ENCODE peak calls at places on chromosomes 12 and 14, in six cellular contexts. One of them, this sample, is unnamed.

GRCh38 chr12:116087399-116087798 is 190.1 kb downstream of the MED13L start:
- DNase-seq in right cardiac atrium: no peak
- DNase-seq in K562: no peak
- DNase-seq in Panc1: no peak
- DNase-seq in CD8-positive, alpha-beta memory T cell: no peak
- DNase-seq in upper lobe of right lung: no peak
- DNase-seq in this sample: no peak

GRCh38 chr14:104355101-104355691 is 216.8 kb downstream of the KIF26A start:
- DNase-seq in CD8-positive, alpha-beta memory T cell: peak
- DNase-seq in Panc1: no peak
- DNase-seq in right cardiac atrium: no peak
- DNase-seq in upper lobe of right lung: peak
- DNase-seq in K562: peak
- DNase-seq in this sample: no peak

GRCh38 chr12:32217354-32218310 is 111.0 kb downstream of the BICD1 start:
- DNase-seq in CD8-positive, alpha-beta memory T cell: no peak
- DNase-seq in K562: no peak
- DNase-seq in upper lobe of right lung: peak
- DNase-seq in right cardiac atrium: no peak
- DNase-seq in Panc1: no peak
- DNase-seq in this sample: peak

GRCh38 chr12:6961278-6961694 is 9.2 kb downstream of the PHB2 start:
- DNase-seq in K562: peak
- DNase-seq in Panc1: no peak
- DNase-seq in right cardiac atrium: peak
- DNase-seq in upper lobe of right lung: peak
- DNase-seq in CD8-positive, alpha-beta memory T cell: peak
- DNase-seq in this sample: peak

GRCh38 chr12:25962932-25963525 is 4.5 kb downstream of the RASSF8 start:
- DNase-seq in Panc1: no peak
- DNase-seq in upper lobe of right lung: no peak
- DNase-seq in CD8-positive, alpha-beta memory T cell: no peak
- DNase-seq in K562: no peak
- DNase-seq in right cardiac atrium: peak
- DNase-seq in this sample: no peak

GRCh38 chr12:95582230-95583058 is 31.2 kb upstream of the USP44 start:
- DNase-seq in K562: no peak
- DNase-seq in CD8-positive, alpha-beta memory T cell: no peak
- DNase-seq in right cardiac atrium: no peak
- DNase-seq in upper lobe of right lung: no peak
- DNase-seq in Panc1: no peak
- DNase-seq in this sample: no peak

GRCh38 chr14:33679025-33679424 is 271.8 kb downstream of the EGLN3 start:
- DNase-seq in CD8-positive, alpha-beta memory T cell: no peak
- DNase-seq in K562: no peak
- DNase-seq in Panc1: no peak
- DNase-seq in upper lobe of right lung: no peak
- DNase-seq in right cardiac atrium: no peak
- DNase-seq in this sample: no peak

GRCh38 chr12:128573907-128574306 is 249.9 kb downstream of the SLC15A4 start:
- DNase-seq in upper lobe of right lung: no peak
- DNase-seq in right cardiac atrium: no peak
- DNase-seq in K562: no peak
- DNase-seq in CD8-positive, alpha-beta memory T cell: no peak
- DNase-seq in Panc1: no peak
- DNase-seq in this sample: no peak

GRCh38 chr12:54126696-54127537 is 61.9 kb downstream of the SMUG1 start:
- DNase-seq in CD8-positive, alpha-beta memory T cell: no peak
- DNase-seq in right cardiac atrium: peak
- DNase-seq in upper lobe of right lung: no peak
- DNase-seq in K562: no peak
- DNase-seq in Panc1: no peak
- DNase-seq in this sample: peak

GRCh38 chr14:75568791-75569190 is 9.6 kb upstream of the FLVCR2 start:
- DNase-seq in CD8-positive, alpha-beta memory T cell: no peak
- DNase-seq in upper lobe of right lung: no peak
- DNase-seq in right cardiac atrium: no peak
- DNase-seq in K562: no peak
- DNase-seq in Panc1: no peak
- DNase-seq in this sample: no peak

GRCh38 chr12:124705545-124706138 is 138.2 kb upstream of the NCOR2 start:
- DNase-seq in CD8-positive, alpha-beta memory T cell: no peak
- DNase-seq in Panc1: no peak
- DNase-seq in K562: no peak
- DNase-seq in right cardiac atrium: no peak
- DNase-seq in upper lobe of right lung: no peak
- DNase-seq in this sample: no peak

GRCh38 chr14:24364841-24365240 is 3.1 kb upstream of the NFATC4 start:
- DNase-seq in Panc1: no peak
- DNase-seq in right cardiac atrium: no peak
- DNase-seq in CD8-positive, alpha-beta memory T cell: no peak
- DNase-seq in upper lobe of right lung: no peak
- DNase-seq in K562: no peak
- DNase-seq in this sample: no peak

GRCh38 chr14:63367742-63368364 is 49.1 kb upstream of the GPHB5 start:
- DNase-seq in K562: no peak
- DNase-seq in Panc1: no peak
- DNase-seq in CD8-positive, alpha-beta memory T cell: no peak
- DNase-seq in upper lobe of right lung: no peak
- DNase-seq in right cardiac atrium: no peak
- DNase-seq in this sample: no peak

GRCh38 chr12:80778005-80778541 is 61.4 kb downstream of the MYF5 start:
- DNase-seq in right cardiac atrium: peak
- DNase-seq in CD8-positive, alpha-beta memory T cell: no peak
- DNase-seq in upper lobe of right lung: no peak
- DNase-seq in K562: no peak
- DNase-seq in Panc1: no peak
- DNase-seq in this sample: no peak

GRCh38 chr14:26925876-26926584 is 328.2 kb upstream of the NOVA1 start:
- DNase-seq in right cardiac atrium: no peak
- DNase-seq in Panc1: no peak
- DNase-seq in K562: no peak
- DNase-seq in upper lobe of right lung: peak
- DNase-seq in CD8-positive, alpha-beta memory T cell: no peak
- DNase-seq in this sample: peak

GRCh38 chr12:62686938-62687337 is 220.3 kb downstream of the MON2 start:
- DNase-seq in right cardiac atrium: no peak
- DNase-seq in K562: no peak
- DNase-seq in Panc1: no peak
- DNase-seq in CD8-positive, alpha-beta memory T cell: no peak
- DNase-seq in upper lobe of right lung: no peak
- DNase-seq in this sample: no peak

GRCh38 chr12:52007158-52007921 is 594 bp downstream of the TAMALIN start:
- DNase-seq in K562: no peak
- DNase-seq in right cardiac atrium: peak
- DNase-seq in Panc1: no peak
- DNase-seq in CD8-positive, alpha-beta memory T cell: peak
- DNase-seq in upper lobe of right lung: no peak
- DNase-seq in this sample: peak

GRCh38 chr12:111024205-111024794 is 103.9 kb upstream of the MYL2 start:
- DNase-seq in right cardiac atrium: peak
- DNase-seq in Panc1: no peak
- DNase-seq in upper lobe of right lung: peak
- DNase-seq in CD8-positive, alpha-beta memory T cell: peak
- DNase-seq in K562: peak
- DNase-seq in this sample: peak

GRCh38 chr12:127035011-127035879 is 1231.7 kb upstream of the TMEM132C start:
- DNase-seq in right cardiac atrium: no peak
- DNase-seq in upper lobe of right lung: no peak
- DNase-seq in Panc1: no peak
- DNase-seq in K562: no peak
- DNase-seq in CD8-positive, alpha-beta memory T cell: no peak
- DNase-seq in this sample: no peak

GRCh38 chr12:80056845-80057244 is 42.5 kb upstream of the OTOGL start:
- DNase-seq in K562: no peak
- DNase-seq in upper lobe of right lung: no peak
- DNase-seq in right cardiac atrium: no peak
- DNase-seq in Panc1: no peak
- DNase-seq in CD8-positive, alpha-beta memory T cell: no peak
- DNase-seq in this sample: no peak

GRCh38 chr14:59688224-59689170 is 111.9 kb upstream of the CCDC175 start:
- DNase-seq in K562: peak
- DNase-seq in CD8-positive, alpha-beta memory T cell: no peak
- DNase-seq in upper lobe of right lung: no peak
- DNase-seq in Panc1: peak
- DNase-seq in right cardiac atrium: peak
- DNase-seq in this sample: no peak

GRCh38 chr12:98253207-98253606 is 262.2 kb upstream of the TMPO start:
- DNase-seq in CD8-positive, alpha-beta memory T cell: no peak
- DNase-seq in K562: no peak
- DNase-seq in right cardiac atrium: no peak
- DNase-seq in Panc1: no peak
- DNase-seq in upper lobe of right lung: no peak
- DNase-seq in this sample: no peak

GRCh38 chr14:61543946-61544345 is 151.4 kb upstream of the HIF1A start:
- DNase-seq in right cardiac atrium: no peak
- DNase-seq in upper lobe of right lung: no peak
- DNase-seq in K562: no peak
- DNase-seq in Panc1: no peak
- DNase-seq in CD8-positive, alpha-beta memory T cell: no peak
- DNase-seq in this sample: no peak

GRCh38 chr14:28952707-28953106 is 186.1 kb downstream of the FOXG1 start:
- DNase-seq in K562: no peak
- DNase-seq in Panc1: no peak
- DNase-seq in upper lobe of right lung: no peak
- DNase-seq in CD8-positive, alpha-beta memory T cell: no peak
- DNase-seq in right cardiac atrium: no peak
- DNase-seq in this sample: no peak

GRCh38 chr14:89337161-89337560 is 79.9 kb downstream of the FOXN3 start:
- DNase-seq in K562: no peak
- DNase-seq in upper lobe of right lung: no peak
- DNase-seq in CD8-positive, alpha-beta memory T cell: no peak
- DNase-seq in right cardiac atrium: no peak
- DNase-seq in Panc1: no peak
- DNase-seq in this sample: no peak

GRCh38 chr12:26831959-26832816 is 806 bp downstream of the ITPR2 start:
- DNase-seq in K562: peak
- DNase-seq in CD8-positive, alpha-beta memory T cell: peak
- DNase-seq in right cardiac atrium: peak
- DNase-seq in Panc1: peak
- DNase-seq in upper lobe of right lung: peak
- DNase-seq in this sample: peak

GRCh38 chr12:103540319-103540718 is 44.6 kb upstream of the C12orf42 start:
- DNase-seq in Panc1: no peak
- DNase-seq in right cardiac atrium: no peak
- DNase-seq in upper lobe of right lung: no peak
- DNase-seq in K562: no peak
- DNase-seq in CD8-positive, alpha-beta memory T cell: no peak
- DNase-seq in this sample: no peak

GRCh38 chr14:96122496-96122895 is 82.1 kb upstream of the BDKRB2 start:
- DNase-seq in upper lobe of right lung: no peak
- DNase-seq in K562: no peak
- DNase-seq in right cardiac atrium: no peak
- DNase-seq in Panc1: no peak
- DNase-seq in CD8-positive, alpha-beta memory T cell: no peak
- DNase-seq in this sample: no peak
- H3K27ac ChIP-seq in upper lobe of right lung: no peak
- H3K27ac ChIP-seq in K562: no peak
- H3K27ac ChIP-seq in right cardiac atrium: no peak
- H3K27ac ChIP-seq in Panc1: no peak
- H3K27ac ChIP-seq in CD8-positive, alpha-beta memory T cell: no peak
- H3K27ac ChIP-seq in this sample: no peak

DNA sequence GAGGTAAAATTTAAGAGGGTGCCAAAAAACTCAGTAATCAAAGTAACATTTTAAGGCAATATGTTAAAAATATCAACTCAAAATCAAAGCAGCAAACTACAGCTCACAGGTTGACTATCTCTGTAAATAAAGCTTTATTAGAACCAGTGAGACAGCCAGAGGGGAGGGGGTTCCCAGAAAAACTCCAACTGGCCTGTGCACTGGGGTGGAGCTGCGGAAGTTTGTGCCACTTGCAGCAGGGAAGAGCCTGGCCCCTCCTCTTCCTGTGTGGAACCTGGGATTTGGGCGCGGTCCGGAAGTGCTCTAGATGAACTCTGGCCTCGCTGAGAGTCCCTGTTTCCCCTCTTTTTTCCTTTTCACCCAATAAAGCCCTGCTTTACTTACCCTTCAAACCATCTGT is 8.1 kb downstream of the STON2 start:
- DNase-seq in CD8-positive, alpha-beta memory T cell: no peak
- DNase-seq in Panc1: no peak
- DNase-seq in K562: no peak
- DNase-seq in upper lobe of right lung: no peak
- DNase-seq in right cardiac atrium: no peak
- DNase-seq in this sample: no peak
- H3K27ac ChIP-seq in CD8-positive, alpha-beta memory T cell: no peak
- H3K27ac ChIP-seq in Panc1: no peak
- H3K27ac ChIP-seq in K562: no peak
- H3K27ac ChIP-seq in upper lobe of right lung: no peak
- H3K27ac ChIP-seq in right cardiac atrium: no peak
- H3K27ac ChIP-seq in this sample: no peak

GRCh38 chr14:51024377-51024776 is 70.5 kb downstream of the TRIM9 start:
- DNase-seq in upper lobe of right lung: no peak
- DNase-seq in right cardiac atrium: no peak
- DNase-seq in CD8-positive, alpha-beta memory T cell: no peak
- DNase-seq in Panc1: no peak
- DNase-seq in K562: no peak
- DNase-seq in this sample: no peak

GRCh38 chr14:51022769-51023168 is 72.1 kb downstream of the TRIM9 start:
- DNase-seq in right cardiac atrium: no peak
- DNase-seq in Panc1: no peak
- DNase-seq in upper lobe of right lung: no peak
- DNase-seq in CD8-positive, alpha-beta memory T cell: no peak
- DNase-seq in K562: no peak
- DNase-seq in this sample: no peak

GRCh38 chr14:51020024-51020710 is 74.7 kb downstream of the TRIM9 start:
- DNase-seq in K562: no peak
- DNase-seq in upper lobe of right lung: no peak
- DNase-seq in right cardiac atrium: no peak
- DNase-seq in Panc1: no peak
- DNase-seq in CD8-positive, alpha-beta memory T cell: no peak
- DNase-seq in this sample: no peak

GRCh38 chr14:51019089-51019488 is 74.8 kb upstream of the PYGL start:
- DNase-seq in Panc1: no peak
- DNase-seq in K562: no peak
- DNase-seq in CD8-positive, alpha-beta memory T cell: no peak
- DNase-seq in right cardiac atrium: no peak
- DNase-seq in upper lobe of right lung: no peak
- DNase-seq in this sample: no peak

GRCh38 chr14:51023964-51024363 is 70.9 kb downstream of the TRIM9 start:
- DNase-seq in right cardiac atrium: no peak
- DNase-seq in CD8-positive, alpha-beta memory T cell: no peak
- DNase-seq in Panc1: no peak
- DNase-seq in K562: no peak
- DNase-seq in upper lobe of right lung: no peak
- DNase-seq in this sample: no peak
- H3K27ac ChIP-seq in right cardiac atrium: no peak
- H3K27ac ChIP-seq in CD8-positive, alpha-beta memory T cell: no peak
- H3K27ac ChIP-seq in Panc1: no peak
- H3K27ac ChIP-seq in K562: no peak
- H3K27ac ChIP-seq in upper lobe of right lung: no peak
- H3K27ac ChIP-seq in this sample: no peak

DNA sequence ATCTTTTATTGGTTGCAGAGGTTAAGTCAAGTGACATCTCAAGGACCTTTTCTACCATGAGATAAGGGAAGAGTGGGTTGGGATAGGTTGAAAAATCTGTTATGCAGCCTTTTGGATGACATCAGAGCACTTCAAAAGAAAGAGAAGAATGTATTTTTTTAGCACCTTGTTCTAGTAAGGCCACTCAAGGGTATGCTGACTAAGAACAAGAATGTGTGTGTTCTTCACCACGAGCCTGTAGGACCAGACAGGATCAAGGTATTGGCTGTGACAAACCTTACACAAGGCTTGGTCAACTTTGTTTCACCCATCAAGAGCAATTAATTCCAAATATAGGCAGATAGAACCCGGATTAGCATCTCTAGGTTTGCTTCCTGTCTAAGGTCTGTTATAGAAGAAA is 142.5 kb downstream of the SAMD4A start:
- DNase-seq in upper lobe of right lung: no peak
- DNase-seq in K562: no peak
- DNase-seq in CD8-positive, alpha-beta memory T cell: no peak
- DNase-seq in Panc1: no peak
- DNase-seq in right cardiac atrium: no peak
- DNase-seq in this sample: no peak
- H3K27ac ChIP-seq in upper lobe of right lung: no peak
- H3K27ac ChIP-seq in K562: no peak
- H3K27ac ChIP-seq in CD8-positive, alpha-beta memory T cell: no peak
- H3K27ac ChIP-seq in Panc1: no peak
- H3K27ac ChIP-seq in right cardiac atrium: no peak
- H3K27ac ChIP-seq in this sample: peak

This sample was measured in lower lobe of right lung.